ENCODE peak calls at places on chromosomes 1 and 21, in eight cellular contexts. D is M059J; W is activated effector memory CD4-positive, alpha-beta T cell treated with Interleukin-2 at 50 U/mL for 16 hours; C is A172; S is HTR-8/SVneo; P is GM13977; U is upper lobe of left lung; B is GM10248. G is an unnamed sample.

GRCh38 chr1:98086796-98087195 is 166.0 kb upstream of the DPYD start:
- DNase-seq in U (no peak), B (no peak), W (no peak), S (peak; percentile 40), P (no peak), D (peak; percentile 100), C (peak; percentile 98), G (peak; percentile 91)

GRCh38 chr1:22043175-22043769 is 9.2 kb upstream of the CDC42 start:
- DNase-seq in W (no peak), D (no peak), P (no peak), S (no peak), U (no peak), B (no peak), C (no peak), G (no peak)

GRCh38 chr21:36478941-36479340 is 981 bp downstream of the CLDN14 start:
- DNase-seq in W (no peak), B (no peak), S (peak; percentile 27), P (no peak), U (no peak), D (peak; percentile 26), C (peak; percentile 35), G (no peak)

GRCh38 chr1:38076038-38076437 is 29.4 kb upstream of the POU3F1 start:
- DNase-seq in U (no peak), B (no peak), P (no peak), S (no peak), D (peak; percentile 25), W (no peak), C (no peak), G (no peak)

GRCh38 chr1:7186382-7187120 is 401.3 kb downstream of the CAMTA1 start:
- DNase-seq in S (no peak), C (no peak), B (no peak), D (no peak), W (no peak), U (no peak), P (no peak), G (no peak)

GRCh38 chr1:68327414-68327813 is 95.1 kb upstream of the WLS start:
- DNase-seq in U (no peak), W (no peak), B (no peak), P (no peak), S (no peak), C (no peak), D (no peak), G (no peak)

GRCh38 chr1:61640531-61641125 is 84.3 kb downstream of the TM2D1 start:
- DNase-seq in D (no peak), B (no peak), W (no peak), U (no peak), C (no peak), S (no peak), P (no peak), G (no peak)

GRCh38 chr21:36980280-36981048 is 14.0 kb upstream of the HLCS start:
- DNase-seq in W (no peak), D (peak; percentile 36), C (no peak), B (peak; percentile 26), U (peak; percentile 89), P (no peak), S (no peak), G (no peak)

GRCh38 chr1:68745006-68745405 is 248.1 kb upstream of the DEPDC1 start:
- DNase-seq in P (no peak), U (no peak), S (no peak), D (peak; percentile 13), W (no peak), C (no peak), B (no peak), G (peak; percentile 66)

GRCh38 chr21:42941696-42942085 is 16.3 kb upstream of the ERVH48-1 start:
- DNase-seq in W (no peak), U (no peak), B (no peak), D (no peak), P (no peak), C (no peak), S (no peak), G (no peak)

GRCh38 chr1:199742547-199742946 is 285.0 kb upstream of the NR5A2 start:
- DNase-seq in W (no peak), U (no peak), P (no peak), C (peak; percentile 93), S (peak; percentile 75), D (peak; percentile 89), B (no peak), G (peak; percentile 59)

GRCh38 chr21:34930971-34931370 is 118.1 kb downstream of the RUNX1 start:
- DNase-seq in U (no peak), P (no peak), S (no peak), B (no peak), C (no peak), D (peak; percentile 54), W (no peak), G (no peak)

GRCh38 chr1:50352428-50352827 is 70.8 kb downstream of the DMRTA2 start:
- DNase-seq in U (no peak), C (no peak), P (no peak), W (no peak), B (no peak), D (no peak), S (no peak), G (no peak)

GRCh38 chr1:23222331-23222730 is 5.0 kb upstream of the HTR1D start:
- DNase-seq in D (no peak), P (no peak), B (no peak), W (no peak), C (no peak), S (no peak), U (no peak), G (no peak)

GRCh38 chr1:198628064-198628455 is 10.8 kb upstream of the PTPRC start:
- DNase-seq in U (no peak), B (no peak), P (no peak), C (peak; percentile 7), D (no peak), S (no peak), W (no peak), G (no peak)

GRCh38 chr1:212531796-212532195 is 76.8 kb upstream of the ATF3 start:
- DNase-seq in D (no peak), W (no peak), B (no peak), S (no peak), U (no peak), P (no peak), C (no peak), G (no peak)

GRCh38 chr1:23657659-23658275 is 33.8 kb upstream of the RPL11 start:
- DNase-seq in U (no peak), S (peak; percentile 54), W (no peak), C (peak; percentile 22), D (peak; percentile 59), B (peak; percentile 70), P (peak; percentile 58), G (peak; percentile 41)

GRCh38 chr21:39014751-39015150 is 168.5 kb downstream of the PSMG1 start:
- DNase-seq in B (no peak), U (no peak), D (peak; percentile 99), S (peak; percentile 74), W (no peak), P (no peak), C (peak; percentile 97), G (peak; percentile 98)

GRCh38 chr1:89306273-89306672 is 33.6 kb upstream of the GBP5 start:
- DNase-seq in S (no peak), W (no peak), P (no peak), U (no peak), C (no peak), D (no peak), B (no peak), G (no peak)

GRCh38 chr1:201137579-201138310 is 10.8 kb upstream of the ASCL5 start:
- DNase-seq in S (no peak), D (peak; percentile 92), B (no peak), U (no peak), P (no peak), C (peak; percentile 95), W (no peak), G (peak; percentile 74)

GRCh38 chr1:21700094-21700493 is 30.9 kb upstream of the RAP1GAP start:
- DNase-seq in B (no peak), P (no peak), U (no peak), D (no peak), C (no peak), W (no peak), S (no peak), G (no peak)

GRCh38 chr1:180893614-180894013 is 19.1 kb upstream of the KIAA1614 start:
- DNase-seq in P (no peak), D (no peak), C (no peak), W (no peak), B (no peak), U (no peak), S (no peak), G (no peak)

GRCh38 chr1:41621791-41622190 is 137.3 kb upstream of the EDN2 start:
- DNase-seq in B (no peak), C (no peak), W (no peak), D (no peak), P (no peak), U (no peak), S (no peak), G (no peak)

GRCh38 chr1:3814771-3815561 is 18.7 kb upstream of the LRRC47 start:
- DNase-seq in C (no peak), D (no peak), W (no peak), S (no peak), B (no peak), P (no peak), U (peak; percentile 73), G (no peak)

GRCh38 chr1:224786533-224787249 is 142.8 kb upstream of the DNAH14 start:
- DNase-seq in W (no peak), C (peak; percentile 51), B (no peak), S (no peak), U (no peak), D (peak; percentile 57), P (no peak), G (no peak)

GRCh38 chr1:48661726-48662483 is 114.8 kb downstream of the BEND5 start:
- DNase-seq in B (no peak), D (no peak), P (no peak), S (no peak), W (no peak), U (no peak), C (no peak), G (no peak)